ENCODE peak calls at places on chromosomes 3 and 15, in six cellular contexts. R is iPS-NIHi11; D is H9; C is CD8-positive, alpha-beta T cell; T is fibroblast of mammary gland; Y is stimulated activated CD4-positive, alpha-beta T cell treated with anti-CD3 and anti-CD28 coated beads, Interleukin-1b, Interleukin-23, amount 100 ng/mL, for 24 hours. P is an unnamed sample.
A peak's percentile ranks its signal among the peaks of the same experiment; 100 is the strongest.

GRCh38 chr3:48897401-48898376 is 993 bp downstream of the SLC25A20 start:
- DNase-seq in R (no peak), D (no peak), C (no peak), T (no peak), Y (no peak), P (no peak)

GRCh38 chr15:59222106-59222505 is 15.5 kb downstream of the LDHAL6B start:
- DNase-seq in R (no peak), D (no peak), C (no peak), T (peak; percentile 86), Y (no peak), P (no peak)

GRCh38 chr15:62209821-62210220 is 44.7 kb upstream of the C2CD4B start:
- DNase-seq in R (no peak), D (no peak), C (no peak), T (no peak), Y (no peak), P (no peak)

GRCh38 chr3:127975630-127976029 is 60.6 kb downstream of the KBTBD12 start:
- DNase-seq in R (no peak), D (no peak), C (no peak), T (no peak), Y (no peak), P (no peak)

GRCh38 chr3:141401095-141401494 is 32.8 kb downstream of the ZBTB38 start:
- DNase-seq in R (no peak), D (no peak), C (no peak), T (peak; percentile 65), Y (no peak), P (no peak)

GRCh38 chr3:105613120-105613519 is 246.4 kb downstream of the ALCAM start:
- DNase-seq in R (peak; percentile 11), D (peak; percentile 32), C (no peak), T (peak; percentile 22), Y (no peak), P (no peak)

GRCh38 chr3:10206166-10206511 is 41.4 kb downstream of the IRAK2 start:
- DNase-seq in R (no peak), D (no peak), C (no peak), T (no peak), Y (no peak), P (no peak)

GRCh38 chr3:192090586-192090985 is 629.6 kb downstream of the PYDC2 start:
- DNase-seq in R (peak; percentile 54), D (peak; percentile 49), C (no peak), T (no peak), Y (no peak), P (no peak)

GRCh38 chr3:172319653-172320052 is 128.6 kb downstream of the GHSR start:
- DNase-seq in R (no peak), D (no peak), C (no peak), T (no peak), Y (no peak), P (no peak)

GRCh38 chr3:182487048-182487447 is 306.3 kb upstream of the ATP11B start:
- DNase-seq in R (no peak), D (no peak), C (no peak), T (no peak), Y (no peak), P (no peak)

GRCh38 chr3:176766862-176767261 is 430.4 kb downstream of the TBL1XR1 start:
- DNase-seq in R (no peak), D (no peak), C (no peak), T (no peak), Y (no peak), P (no peak)

GRCh38 chr15:38471974-38472373 is 18.0 kb downstream of the FAM98B start:
- DNase-seq in R (no peak), D (no peak), C (no peak), T (no peak), Y (no peak), P (no peak)

GRCh38 chr15:65732698-65733097 is 59.4 kb downstream of the DENND4A start:
- DNase-seq in R (no peak), D (no peak), C (no peak), T (peak; percentile 15), Y (no peak), P (no peak)

GRCh38 chr3:105746226-105746996 is 122.4 kb downstream of the CBLB start:
- DNase-seq in R (no peak), D (no peak), C (no peak), T (no peak), Y (no peak), P (no peak)

GRCh38 chr3:115800489-115801080 is 177.3 kb downstream of the GAP43 start:
- DNase-seq in R (no peak), D (no peak), C (no peak), T (peak; percentile 91), Y (no peak), P (no peak)

GRCh38 chr3:192577271-192577670 is 150.1 kb downstream of the FGF12 start:
- DNase-seq in R (no peak), D (no peak), C (no peak), T (no peak), Y (no peak), P (no peak)

GRCh38 chr3:190533511-190534282 is 19.8 kb downstream of the IL1RAP start:
- DNase-seq in R (peak; percentile 17), D (no peak), C (no peak), T (peak; percentile 96), Y (no peak), P (no peak)

GRCh38 chr3:187230011-187230410 is 32.7 kb downstream of the RTP1 start:
- DNase-seq in R (no peak), D (no peak), C (no peak), T (peak; percentile 35), Y (no peak), P (no peak)

GRCh38 chr15:70153948-70154439 is 56.3 kb upstream of the TLE3 start:
- DNase-seq in R (no peak), D (no peak), C (no peak), T (no peak), Y (no peak), P (no peak)

P was measured in frontal cortex.